ENCODE peak calls at places on chromosome X, in eight cellular contexts. Y is cardiac fibroblast; W is nucleus accumbens; F is myocyte; E is CD4-positive, alpha-beta T cell; O is stimulated activated CD4-positive, alpha-beta T cell treated with anti-CD3 and anti-CD28 coated beads, Interleukin-4, amount 100 ng/mL, for 24 hours; T is activated T-helper 9 cell treated with anti-CD3 and anti-CD28 coated beads, Interleukin-2, amount 50 U/mL, for 16 hours; J is glutamatergic neuron. Z is an unnamed sample.

GRCh38 chrX:107766470-107767140 is 9.0 kb downstream of the TSC22D3 start:
- DNase-seq in Y (peak), W (no peak), F (peak), E (no peak), O (no peak), T (no peak), J (no peak), Z (peak)

GRCh38 chrX:106862972-106863688 is 40.0 kb downstream of the RIPPLY1 start:
- DNase-seq in Y (peak), W (no peak), F (no peak), E (no peak), O (no peak), T (no peak), J (peak), Z (no peak)

GRCh38 chrX:81537723-81538122 is 335.8 kb downstream of the SH3BGRL start:
- DNase-seq in Y (no peak), W (peak), F (no peak), E (no peak), O (no peak), T (no peak), J (no peak), Z (no peak)

GRCh38 chrX:41737065-41737464 is 13.1 kb downstream of the GPR82 start:
- DNase-seq in Y (no peak), W (no peak), F (peak), E (no peak), O (no peak), T (no peak), J (no peak), Z (no peak)

GRCh38 chrX:131235768-131236167 is 53.3 kb downstream of the IGSF1 start:
- DNase-seq in Y (no peak), W (no peak), F (no peak), E (no peak), O (no peak), T (no peak), J (no peak), Z (no peak)

GRCh38 chrX:139798701-139799100 is 90.7 kb upstream of the MCF2 start:
- DNase-seq in Y (no peak), W (no peak), F (no peak), E (no peak), O (no peak), T (no peak), J (no peak), Z (no peak)

GRCh38 chrX:35711281-35711680 is 86.9 kb upstream of the MAGEB16 start:
- DNase-seq in Y (no peak), W (no peak), F (peak), E (no peak), O (no peak), T (no peak), J (no peak), Z (no peak)

GRCh38 chrX:1105671-1106419 is 106.6 kb downstream of the CRLF2 start:
- DNase-seq in Y (no peak), W (no peak), F (no peak), E (no peak), O (no peak), T (no peak), J (no peak), Z (peak)

GRCh38 chrX:153875391-153876111 is 10.4 kb downstream of the L1CAM start:
- DNase-seq in Y (peak), W (peak), F (peak), E (peak), O (peak), T (peak), J (peak), Z (peak)

GRCh38 chrX:19795289-19795688 is 92.1 kb downstream of the SH3KBP1 start:
- DNase-seq in Y (no peak), W (no peak), F (no peak), E (no peak), O (no peak), T (no peak), J (no peak), Z (no peak)

GRCh38 chrX:63784346-63784901 is 590 bp downstream of the ARHGEF9 start:
- DNase-seq in Y (no peak), W (no peak), F (peak), E (no peak), O (no peak), T (no peak), J (peak), Z (no peak)

GRCh38 chrX:80430826-80431501 is 10.7 kb downstream of the TENT5D start:
- DNase-seq in Y (peak), W (no peak), F (no peak), E (no peak), O (no peak), T (no peak), J (no peak), Z (no peak)

GRCh38 chrX:19028560-19028959 is 44.6 kb upstream of the PHKA2 start:
- DNase-seq in Y (no peak), W (no peak), F (no peak), E (no peak), O (no peak), T (no peak), J (no peak), Z (no peak)

Z was measured in posterior vena cava.